ENCODE peak calls at places on chromosome 6, in six cellular contexts. F is GM23248, N is PC-3, R is GM23338, W is PC-9, X is MM.1S. G is an unnamed sample.

GRCh38 chr6:119467478-119468081 is 118.0 kb upstream of the MAN1A1 start:
- DNase-seq in F (peak; percentile 35), N (no peak), R (no peak), W (no peak), X (peak; percentile 40), G (no peak)

GRCh38 chr6:5442946-5443345 is 181.6 kb downstream of the FARS2 start:
- DNase-seq in F (no peak), N (no peak), R (no peak), W (no peak), X (no peak), G (peak; percentile 40)

GRCh38 chr6:169868458-169868857 is 117.0 kb downstream of the ERMARD start:
- DNase-seq in F (peak; percentile 20), N (no peak), R (no peak), W (no peak), X (peak; percentile 59), G (no peak)

GRCh38 chr6:75794954-75795739 is 46.1 kb downstream of the MYO6 start:
- DNase-seq in F (peak; percentile 45), N (no peak), R (no peak), W (no peak), X (no peak), G (no peak)

GRCh38 chr6:144340541-144341371 is 55.6 kb downstream of the UTRN start:
- DNase-seq in F (peak; percentile 43), N (peak; percentile 53), R (no peak), W (no peak), X (no peak), G (no peak)

GRCh38 chr6:4564746-4565145 is 211.5 kb upstream of the CDYL start:
- DNase-seq in F (no peak), N (no peak), R (no peak), W (no peak), X (no peak), G (no peak)

GRCh38 chr6:25889877-25890853 is 16.1 kb upstream of the SLC17A3 start:
- DNase-seq in F (peak; percentile 66), N (peak; percentile 75), R (peak; percentile 73), W (peak; percentile 42), X (peak; percentile 26), G (peak; percentile 72)

GRCh38 chr6:152329640-152330202 is 307.4 kb downstream of the SYNE1 start:
- DNase-seq in F (no peak), N (no peak), R (no peak), W (no peak), X (no peak), G (no peak)

GRCh38 chr6:11613858-11614257 is 76.3 kb downstream of the TMEM170B start:
- DNase-seq in F (peak; percentile 82), N (peak; percentile 94), R (no peak), W (peak; percentile 76), X (no peak), G (no peak)

GRCh38 chr6:49284134-49284533 is 178.9 kb downstream of the MMUT start:
- DNase-seq in F (no peak), N (no peak), R (no peak), W (no peak), X (no peak), G (no peak)

GRCh38 chr6:16276991-16277981 is 38.9 kb downstream of the GMPR start:
- DNase-seq in F (peak; percentile 96), N (peak; percentile 96), R (peak; percentile 87), W (peak; percentile 88), X (peak; percentile 57), G (peak; percentile 94)

GRCh38 chr6:141282263-141282662 is 850.5 kb upstream of the GJE1 start:
- DNase-seq in F (no peak), N (no peak), R (peak; percentile 21), W (no peak), X (no peak), G (no peak)

GRCh38 chr6:22072939-22073338 is 223.9 kb downstream of the PRL start:
- DNase-seq in F (peak; percentile 7), N (peak; percentile 9), R (no peak), W (no peak), X (no peak), G (no peak)

GRCh38 chr6:135534773-135535380 is 37.3 kb upstream of the AHI1 start:
- DNase-seq in F (peak; percentile 66), N (peak; percentile 51), R (no peak), W (no peak), X (no peak), G (no peak)

GRCh38 chr6:168735268-168735949 is 294.4 kb downstream of the SMOC2 start:
- DNase-seq in F (no peak), N (no peak), R (no peak), W (no peak), X (no peak), G (no peak)

GRCh38 chr6:14129572-14129971 is 12.0 kb downstream of the CD83 start:
- DNase-seq in F (peak; percentile 68), N (peak; percentile 65), R (peak; percentile 86), W (peak; percentile 25), X (peak; percentile 42), G (peak; percentile 84)

GRCh38 chr6:170177383-170178265 is 113.3 kb downstream of the DLL1 start:
- DNase-seq in F (no peak), N (no peak), R (no peak), W (no peak), X (no peak), G (no peak)

GRCh38 chr6:167095888-167096287 is 27.0 kb upstream of the CCR6 start:
- DNase-seq in F (no peak), N (no peak), R (no peak), W (no peak), X (no peak), G (no peak)

GRCh38 chr6:167097770-167098169 is 25.1 kb upstream of the CCR6 start:
- DNase-seq in F (no peak), N (no peak), R (no peak), W (no peak), X (no peak), G (no peak)

GRCh38 chr6:167098825-167099225 is 24.1 kb upstream of the CCR6 start:
- DNase-seq in F (no peak), N (no peak), R (no peak), W (no peak), X (no peak), G (no peak)

GRCh38 chr6:167094820-167095637 is 27.9 kb upstream of the CCR6 start:
- DNase-seq in F (no peak), N (no peak), R (no peak), W (no peak), X (peak; percentile 30), G (no peak)

DNA sequence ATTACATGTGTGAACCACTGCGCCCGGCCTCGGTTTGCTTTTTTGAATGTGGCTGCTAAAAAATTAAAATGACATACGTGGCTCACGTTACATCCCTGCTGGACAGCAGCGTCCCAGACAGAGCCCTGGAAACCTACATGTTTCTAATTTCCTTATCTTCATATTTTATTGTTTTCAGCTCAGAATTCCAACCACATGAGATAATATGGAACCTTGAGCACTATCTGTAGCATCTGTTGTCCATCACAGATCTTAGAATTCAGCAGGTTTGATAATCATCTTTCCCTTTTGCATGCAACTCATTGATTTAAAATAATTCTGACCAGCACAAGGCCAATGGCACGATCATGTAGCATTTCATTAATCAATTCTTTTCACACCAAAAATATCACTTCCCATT is 25.9 kb upstream of the CCR6 start:
- DNase-seq in F (no peak), N (no peak), R (no peak), W (no peak), X (no peak), G (no peak)
- H3K9me2 ChIP-seq in F (no peaks in the 10 kb centered on the region), N (no peaks in the 10 kb centered on the region), R (peaks cover 3% of the 10 kb centered on the region), W (no peaks in the 10 kb centered on the region), X (no peaks in the 10 kb centered on the region), G (no peaks in the 10 kb centered on the region)

DNA sequence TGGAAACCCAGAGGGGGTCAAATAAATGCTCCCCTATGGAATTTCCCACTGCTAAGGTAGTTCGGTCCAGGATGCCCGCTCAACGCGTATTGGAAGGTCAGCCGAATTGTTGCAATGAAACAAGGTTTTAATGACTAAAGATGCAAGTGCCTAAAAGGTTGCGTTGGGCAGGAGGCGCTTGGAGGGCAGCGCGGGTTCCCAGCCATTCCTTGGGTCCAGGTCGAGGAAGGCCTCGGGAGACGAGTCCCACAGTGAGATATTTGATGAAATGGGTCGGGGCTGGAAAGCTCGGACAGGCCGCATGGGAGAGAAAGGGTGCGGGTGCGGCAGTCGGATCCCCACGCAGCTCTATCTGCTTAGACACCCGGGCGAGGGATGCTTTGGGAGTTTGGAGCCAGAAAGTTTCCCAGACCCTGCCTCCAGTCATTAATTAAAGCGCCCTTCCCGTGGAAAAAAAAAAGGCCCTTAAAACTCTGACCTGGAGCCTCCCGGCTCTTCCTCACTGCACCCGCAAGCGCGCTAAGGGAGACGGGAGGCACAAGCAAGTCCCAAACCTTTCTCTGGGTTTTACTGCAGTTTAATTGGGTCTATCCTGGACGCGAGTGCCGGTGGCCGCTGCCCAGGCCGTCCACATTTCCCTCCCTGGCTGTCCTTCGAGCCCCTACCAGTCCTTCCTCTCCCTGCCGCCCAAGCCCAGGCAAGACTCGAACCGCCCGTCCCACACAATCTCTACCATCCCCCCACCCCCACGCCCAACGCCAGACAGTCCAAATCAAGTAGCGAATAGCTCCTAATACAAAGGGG is 24.2 kb downstream of the TFAP2A start:
- DNase-seq in F (no peak), N (no peak), R (no peak), W (no peak), X (no peak), G (no peak)
- TF ChIP-seq EZH2 in F (peak; percentile 97), N (no peak), R (peak; percentile 87), W (no peak), X (no peak), G (peak; percentile 95)

DNA sequence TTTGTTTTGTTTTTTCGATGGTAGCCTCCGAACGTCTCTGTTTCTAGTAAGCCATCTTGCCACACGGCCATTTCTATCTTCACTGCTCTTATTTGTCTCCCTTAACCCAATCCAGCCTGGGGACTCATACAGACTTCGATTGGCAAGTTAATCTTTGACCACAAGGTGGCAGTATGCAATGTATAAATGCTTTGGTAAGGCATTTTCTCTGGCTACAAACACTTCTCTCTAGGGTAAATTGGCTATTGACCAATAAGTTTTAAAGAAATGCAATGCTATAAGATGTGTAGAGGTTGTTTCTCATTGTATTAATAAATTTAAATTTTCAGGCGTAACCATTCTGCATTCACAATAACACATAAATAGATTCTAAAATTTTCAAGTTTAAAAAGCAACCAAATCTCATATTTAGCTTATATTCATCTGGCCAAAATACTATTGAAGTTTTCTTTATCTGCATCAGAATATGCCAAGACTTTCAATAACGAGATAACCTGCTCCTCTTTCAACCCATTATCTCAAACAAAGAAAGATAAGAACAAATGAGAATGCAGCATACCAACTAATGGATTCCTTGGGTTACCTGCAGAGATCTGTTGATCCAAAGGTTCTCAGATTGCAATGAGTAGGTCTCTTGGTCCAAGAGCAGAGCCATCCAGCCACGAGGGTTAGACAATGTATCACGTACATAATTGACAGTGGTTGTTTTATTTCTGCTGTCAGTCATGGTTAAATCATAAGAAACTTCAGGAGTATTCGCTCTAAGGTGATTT is 231.9 kb downstream of the PKHD1 start:
- DNase-seq in F (peak; percentile 70), N (peak; percentile 94), R (peak; percentile 95), W (no peak), X (peak; percentile 65), G (peak; percentile 87)
- H3K27ac ChIP-seq in F (no peak overlapping the region), N (peak overlapping the region; percentile 86), R (no peak overlapping the region), W (no peak overlapping the region), X (no peak overlapping the region), G (no peak overlapping the region)

GRCh38 chr6:157151029-157151428 is 172.3 kb downstream of the TMEM242 start:
- DNase-seq in F (no peak), N (no peak), R (no peak), W (no peak), X (no peak), G (no peak)

GRCh38 chr6:157148391-157149323 is 174.7 kb downstream of the TMEM242 start:
- DNase-seq in F (peak; percentile 96), N (peak; percentile 88), R (no peak), W (peak; percentile 76), X (no peak), G (no peak)

GRCh38 chr6:157151989-157152388 is 171.3 kb downstream of the TMEM242 start:
- DNase-seq in F (peak; percentile 70), N (peak; percentile 22), R (no peak), W (no peak), X (no peak), G (no peak)

GRCh38 chr6:157152544-157152943 is 170.8 kb downstream of the TMEM242 start:
- DNase-seq in F (no peak), N (no peak), R (no peak), W (no peak), X (no peak), G (no peak)

GRCh38 chr6:157150076-157150475 is 173.2 kb downstream of the TMEM242 start:
- DNase-seq in F (peak; percentile 13), N (peak; percentile 27), R (no peak), W (no peak), X (no peak), G (no peak)
- H3K9me2 ChIP-seq in F (no peaks in the 10 kb centered on the region), N (no peaks in the 10 kb centered on the region), R (no peaks in the 10 kb centered on the region), W (no peaks in the 10 kb centered on the region), X (no peaks in the 10 kb centered on the region), G (no peaks in the 10 kb centered on the region)

G was measured in hepatocyte.